ENCODE peak calls at places on chromosomes 12 and 14, in five cellular contexts. Q is stimulated activated CD4-positive, alpha-beta T cell treated with anti-CD3 and anti-CD28 coated beads, Interleukin-12 subunit alpha, Interleukin-12 subunit beta, amount 100 ng/mL, for 24 hours; R is A549; V is pancreas; T is right lobe of liver. D is an unnamed sample.

GRCh38 chr12:69284131-69284530 is 44.8 kb downstream of the CPSF6 start:
- DNase-seq in Q (no peak), R (peak; percentile 79), V (peak; percentile 49), T (peak; percentile 85), D (no peak)

GRCh38 chr14:30443368-30444007 is 115.5 kb upstream of the G2E3 start:
- DNase-seq in Q (no peak), R (peak; percentile 46), V (no peak), T (no peak), D (peak; percentile 26)

GRCh38 chr14:53180272-53181221 is 27.4 kb upstream of the DDHD1 start:
- DNase-seq in Q (peak; percentile 17), R (peak; percentile 45), V (no peak), T (no peak), D (peak; percentile 11)

GRCh38 chr14:88218119-88218915 is 104.8 kb downstream of the KCNK10 start:
- DNase-seq in Q (no peak), R (no peak), V (no peak), T (no peak), D (no peak)

GRCh38 chr14:23865502-23865901 is 88.1 kb upstream of the DHRS4 start:
- DNase-seq in Q (no peak), R (no peak), V (no peak), T (no peak), D (no peak)

GRCh38 chr14:90368946-90369721 is 27.7 kb upstream of the CALM1 start:
- DNase-seq in Q (no peak), R (peak; percentile 58), V (no peak), T (no peak), D (no peak)

GRCh38 chr14:52325632-52326031 is 11.5 kb downstream of the PTGER2 start:
- DNase-seq in Q (no peak), R (no peak), V (no peak), T (no peak), D (no peak)

GRCh38 chr12:121513464-121514183 is 67.2 kb downstream of the KDM2B start:
- DNase-seq in Q (no peak), R (peak; percentile 84), V (no peak), T (peak; percentile 94), D (no peak)

GRCh38 chr12:130818381-130819247 is 20.4 kb downstream of the STX2 start:
- DNase-seq in Q (peak; percentile 40), R (peak; percentile 49), V (peak; percentile 39), T (peak; percentile 57), D (no peak)

GRCh38 chr12:108615918-108616317 is 17.8 kb downstream of the SELPLG start:
- DNase-seq in Q (no peak), R (no peak), V (no peak), T (no peak), D (no peak)

GRCh38 chr12:20487519-20487918 is 119.2 kb downstream of the PDE3A start:
- DNase-seq in Q (no peak), R (no peak), V (no peak), T (no peak), D (no peak)

GRCh38 chr14:93219103-93219726 is 12.2 kb downstream of the UBR7 start:
- DNase-seq in Q (no peak), R (peak; percentile 80), V (peak; percentile 46), T (peak; percentile 54), D (peak; percentile 61)

GRCh38 chr12:93245543-93245942 is 132.2 kb upstream of the NUDT4 start:
- DNase-seq in Q (no peak), R (no peak), V (no peak), T (no peak), D (no peak)

GRCh38 chr14:72476657-72477499 is 417.0 kb downstream of the DPF3 start:
- DNase-seq in Q (peak; percentile 44), R (peak; percentile 1), V (no peak), T (no peak), D (peak; percentile 10)

GRCh38 chr12:40996091-40996490 is 192.0 kb upstream of the PDZRN4 start:
- DNase-seq in Q (no peak), R (no peak), V (no peak), T (no peak), D (no peak)

GRCh38 chr12:68364893-68365725 is 32.9 kb upstream of the MDM1 start:
- DNase-seq in Q (peak; percentile 70), R (peak; percentile 96), V (peak; percentile 88), T (peak; percentile 94), D (no peak)

GRCh38 chr12:91813701-91814100 is 331.9 kb downstream of the BTG1 start:
- DNase-seq in Q (no peak), R (no peak), V (no peak), T (no peak), D (no peak)

GRCh38 chr14:69260246-69260978 is 454 bp downstream of the GALNT16 start:
- DNase-seq in Q (no peak), R (peak; percentile 47), V (no peak), T (no peak), D (no peak)

GRCh38 chr14:21486640-21487087 is 9.7 kb downstream of the TOX4 start:
- DNase-seq in Q (no peak), R (no peak), V (no peak), T (no peak), D (no peak)